ENCODE peak calls at places on chromosomes 2 and 18, in seven cellular contexts. One of them, this sample, is unnamed.
A peak's percentile ranks its signal among the peaks of the same experiment; 100 is the strongest.

GRCh38 chr2:86035883-86036789 is 69.5 kb downstream of the POLR1A start:
- DNase-seq in mesenchymal stem cell: peak; percentile 90
- DNase-seq in IMR-90: peak; percentile 86
- DNase-seq in neuronal stem cell: no peak
- DNase-seq in mesendoderm: peak; percentile 37
- DNase-seq in H1: no peak
- DNase-seq in trophoblast cell: peak; percentile 7
- DNase-seq in this sample: no peak

GRCh38 chr2:28986429-28986828 is 5.3 kb downstream of the TOGARAM2 start:
- DNase-seq in H1: no peak
- DNase-seq in IMR-90: no peak
- DNase-seq in mesenchymal stem cell: no peak
- DNase-seq in mesendoderm: no peak
- DNase-seq in trophoblast cell: no peak
- DNase-seq in neuronal stem cell: no peak
- DNase-seq in this sample: no peak

GRCh38 chr2:190328748-190329147 is 9.1 kb upstream of the HIBCH start:
- DNase-seq in trophoblast cell: no peak
- DNase-seq in mesendoderm: no peak
- DNase-seq in IMR-90: peak; percentile 33
- DNase-seq in mesenchymal stem cell: no peak
- DNase-seq in neuronal stem cell: no peak
- DNase-seq in H1: no peak
- DNase-seq in this sample: no peak

GRCh38 chr2:17328161-17328560 is 190.1 kb downstream of the RAD51AP2 start:
- DNase-seq in mesenchymal stem cell: no peak
- DNase-seq in trophoblast cell: no peak
- DNase-seq in H1: no peak
- DNase-seq in IMR-90: no peak
- DNase-seq in mesendoderm: no peak
- DNase-seq in neuronal stem cell: no peak
- DNase-seq in this sample: no peak

GRCh38 chr2:190537765-190538164 is 3.2 kb upstream of the NEMP2 start:
- DNase-seq in H1: no peak
- DNase-seq in trophoblast cell: peak; percentile 83
- DNase-seq in neuronal stem cell: no peak
- DNase-seq in IMR-90: peak; percentile 24
- DNase-seq in mesendoderm: peak; percentile 77
- DNase-seq in mesenchymal stem cell: peak; percentile 83
- DNase-seq in this sample: no peak

GRCh38 chr2:223313101-223313500 is 261.1 kb downstream of the KCNE4 start:
- DNase-seq in IMR-90: no peak
- DNase-seq in neuronal stem cell: no peak
- DNase-seq in mesenchymal stem cell: no peak
- DNase-seq in mesendoderm: no peak
- DNase-seq in trophoblast cell: no peak
- DNase-seq in H1: no peak
- DNase-seq in this sample: no peak

GRCh38 chr2:607709-608108 is 69.5 kb downstream of the TMEM18 start:
- DNase-seq in IMR-90: no peak
- DNase-seq in neuronal stem cell: no peak
- DNase-seq in mesendoderm: no peak
- DNase-seq in H1: no peak
- DNase-seq in mesenchymal stem cell: no peak
- DNase-seq in trophoblast cell: no peak
- DNase-seq in this sample: no peak

GRCh38 chr2:18456026-18456425 is 104.4 kb downstream of the RDH14 start:
- DNase-seq in mesenchymal stem cell: no peak
- DNase-seq in H1: no peak
- DNase-seq in IMR-90: no peak
- DNase-seq in trophoblast cell: no peak
- DNase-seq in neuronal stem cell: no peak
- DNase-seq in mesendoderm: no peak
- DNase-seq in this sample: no peak

GRCh38 chr18:50674307-50674706 is 114.4 kb downstream of the MAPK4 start:
- DNase-seq in mesenchymal stem cell: no peak
- DNase-seq in H1: no peak
- DNase-seq in trophoblast cell: no peak
- DNase-seq in mesendoderm: no peak
- DNase-seq in IMR-90: no peak
- DNase-seq in neuronal stem cell: no peak
- DNase-seq in this sample: no peak

GRCh38 chr2:230643576-230644291 is 68.9 kb upstream of the CAB39 start:
- DNase-seq in IMR-90: no peak
- DNase-seq in neuronal stem cell: no peak
- DNase-seq in H1: no peak
- DNase-seq in mesendoderm: no peak
- DNase-seq in mesenchymal stem cell: no peak
- DNase-seq in trophoblast cell: no peak
- DNase-seq in this sample: no peak

GRCh38 chr2:215772003-215772402 is 241.3 kb downstream of the MREG start:
- DNase-seq in mesendoderm: peak; percentile 89
- DNase-seq in neuronal stem cell: no peak
- DNase-seq in H1: no peak
- DNase-seq in IMR-90: peak; percentile 57
- DNase-seq in trophoblast cell: no peak
- DNase-seq in mesenchymal stem cell: peak; percentile 50
- DNase-seq in this sample: no peak

GRCh38 chr2:208062113-208062512 is 36.8 kb upstream of the PLEKHM3 start:
- DNase-seq in IMR-90: peak; percentile 54
- DNase-seq in mesenchymal stem cell: peak; percentile 18
- DNase-seq in H1: no peak
- DNase-seq in mesendoderm: peak; percentile 69
- DNase-seq in trophoblast cell: peak; percentile 58
- DNase-seq in neuronal stem cell: peak; percentile 44
- DNase-seq in this sample: no peak

GRCh38 chr2:168346725-168347477 is 99.5 kb upstream of the STK39 start:
- DNase-seq in neuronal stem cell: peak; percentile 70
- DNase-seq in H1: peak; percentile 33
- DNase-seq in mesenchymal stem cell: peak; percentile 69
- DNase-seq in IMR-90: peak; percentile 63
- DNase-seq in trophoblast cell: peak; percentile 80
- DNase-seq in mesendoderm: peak; percentile 78
- DNase-seq in this sample: peak; percentile 69

GRCh38 chr2:98573426-98573825 is 34.9 kb downstream of the COA5 start:
- DNase-seq in neuronal stem cell: no peak
- DNase-seq in mesenchymal stem cell: no peak
- DNase-seq in IMR-90: no peak
- DNase-seq in trophoblast cell: no peak
- DNase-seq in H1: no peak
- DNase-seq in mesendoderm: no peak
- DNase-seq in this sample: no peak

DNA sequence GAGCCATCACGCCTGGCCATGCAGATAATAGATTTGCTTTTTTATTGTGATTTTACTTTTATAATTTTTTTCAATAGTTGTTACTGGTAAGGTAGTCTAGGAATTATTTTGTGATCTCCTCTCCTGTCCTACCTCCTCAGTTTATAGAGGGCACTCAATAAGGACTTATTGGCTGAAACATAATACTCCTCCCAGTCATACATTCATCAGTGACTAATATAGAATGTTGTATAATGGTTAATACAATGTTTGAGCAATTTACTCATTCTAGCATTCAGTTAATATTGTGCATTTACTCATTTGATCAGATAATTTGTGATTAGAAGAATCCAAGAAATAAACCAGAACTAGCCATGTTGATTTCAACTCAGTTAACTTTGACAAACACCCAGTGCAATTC is 25.8 kb upstream of the PPP3R1 start:
- DNase-seq in H1: no peak
- DNase-seq in IMR-90: no peak
- DNase-seq in trophoblast cell: no peak
- DNase-seq in mesenchymal stem cell: no peak
- DNase-seq in neuronal stem cell: no peak
- DNase-seq in mesendoderm: no peak
- DNase-seq in this sample: no peak
- H3K23ac ChIP-seq in H1: no peak overlapping the region
- H3K23ac ChIP-seq in IMR-90: no peak overlapping the region
- H3K23ac ChIP-seq in trophoblast cell: no peak overlapping the region
- H3K23ac ChIP-seq in mesenchymal stem cell: no peak overlapping the region
- H3K23ac ChIP-seq in neuronal stem cell: no peak overlapping the region
- H3K23ac ChIP-seq in mesendoderm: no peak overlapping the region
- H3K23ac ChIP-seq in this sample: no peak overlapping the region

DNA sequence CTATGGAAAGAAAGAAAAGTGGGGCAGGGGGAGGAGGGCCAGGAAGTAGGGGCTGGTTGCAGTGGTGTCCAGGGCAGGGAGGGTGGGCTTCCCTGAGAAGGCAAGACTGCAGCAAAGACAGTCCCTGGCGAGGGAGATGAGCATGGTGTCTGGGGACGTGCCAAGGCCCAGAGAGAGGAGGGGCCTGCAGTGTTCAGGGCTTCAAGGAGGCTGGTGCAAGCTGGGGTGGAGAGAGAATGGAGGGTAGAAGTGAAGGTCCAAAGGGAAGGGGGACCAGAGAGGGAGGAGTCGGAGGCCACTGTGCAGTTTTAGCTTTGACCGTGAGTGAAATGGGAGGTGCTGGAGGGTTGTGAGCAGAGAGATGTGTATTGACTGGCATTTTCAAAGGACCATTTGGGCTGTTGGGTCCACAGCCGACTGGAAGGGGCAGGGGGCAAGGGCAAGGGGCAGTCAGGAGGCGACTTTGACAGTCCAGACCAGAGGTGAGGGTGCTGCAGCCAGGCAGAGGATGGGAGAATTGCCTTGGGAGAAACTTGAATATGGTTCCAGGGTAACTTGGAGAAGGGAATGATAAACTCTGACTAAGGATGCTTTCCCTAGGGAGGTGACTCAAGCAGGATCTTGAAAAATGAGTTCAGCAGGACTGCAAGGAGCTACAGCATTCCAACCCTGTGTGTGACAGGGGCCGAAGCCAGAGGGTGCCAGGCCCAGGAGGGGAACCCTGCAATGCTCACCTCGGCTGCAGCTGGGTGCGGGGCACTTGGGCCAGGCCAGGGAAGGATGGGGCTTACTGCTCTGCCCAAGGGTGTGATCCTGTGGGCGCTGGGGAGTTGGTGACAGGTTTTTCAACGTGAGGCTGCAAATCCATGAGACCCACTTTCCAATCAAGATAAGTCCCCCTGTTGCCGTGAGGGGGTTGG is 177.1 kb upstream of the HAAO start:
- DNase-seq in mesendoderm: no peak
- DNase-seq in neuronal stem cell: no peak
- DNase-seq in IMR-90: peak; percentile 92
- DNase-seq in H1: no peak
- DNase-seq in trophoblast cell: peak; percentile 47
- DNase-seq in mesenchymal stem cell: peak; percentile 79
- DNase-seq in this sample: no peak
- H3K23ac ChIP-seq in mesendoderm: no peak overlapping the region
- H3K23ac ChIP-seq in neuronal stem cell: no peak overlapping the region
- H3K23ac ChIP-seq in IMR-90: peak overlapping the region; percentile 80
- H3K23ac ChIP-seq in H1: no peak overlapping the region
- H3K23ac ChIP-seq in trophoblast cell: no peak overlapping the region
- H3K23ac ChIP-seq in mesenchymal stem cell: no peak overlapping the region
- H3K23ac ChIP-seq in this sample: no peak overlapping the region

GRCh38 chr18:57231846-57232245 is 85.0 kb downstream of the BOD1L2 start:
- DNase-seq in neuronal stem cell: no peak
- DNase-seq in mesendoderm: no peak
- DNase-seq in IMR-90: no peak
- DNase-seq in H1: no peak
- DNase-seq in mesenchymal stem cell: no peak
- DNase-seq in trophoblast cell: no peak
- DNase-seq in this sample: no peak

GRCh38 chr18:57230861-57231260 is 84.0 kb downstream of the BOD1L2 start:
- DNase-seq in mesenchymal stem cell: no peak
- DNase-seq in mesendoderm: peak; percentile 18
- DNase-seq in trophoblast cell: peak; percentile 25
- DNase-seq in H1: no peak
- DNase-seq in neuronal stem cell: no peak
- DNase-seq in IMR-90: no peak
- DNase-seq in this sample: no peak

DNA sequence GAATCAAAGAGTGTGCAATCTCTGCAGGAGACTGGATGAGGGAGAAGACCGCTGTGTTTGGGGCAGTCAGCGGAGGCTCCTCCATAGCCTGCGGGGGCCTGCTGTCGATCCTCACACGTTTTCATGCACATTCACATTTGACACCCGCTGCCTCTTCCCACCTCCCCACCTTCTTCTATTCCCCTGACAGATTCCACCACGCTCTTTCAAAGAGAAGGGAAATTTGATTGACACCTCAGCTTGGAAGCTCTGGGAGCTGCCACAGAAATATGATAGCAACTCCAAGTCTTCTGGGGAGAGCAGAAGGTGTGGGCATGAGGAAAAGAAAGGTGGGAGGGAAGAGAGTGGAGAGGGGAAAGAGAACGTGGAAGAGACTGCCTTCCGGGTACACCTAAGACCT is 87.5 kb downstream of the BOD1L2 start:
- DNase-seq in neuronal stem cell: no peak
- DNase-seq in H1: no peak
- DNase-seq in trophoblast cell: no peak
- DNase-seq in mesendoderm: no peak
- DNase-seq in IMR-90: no peak
- DNase-seq in mesenchymal stem cell: no peak
- DNase-seq in this sample: no peak
- H3K23ac ChIP-seq in neuronal stem cell: no peak overlapping the region
- H3K23ac ChIP-seq in H1: no peak overlapping the region
- H3K23ac ChIP-seq in trophoblast cell: no peak overlapping the region
- H3K23ac ChIP-seq in mesendoderm: no peak overlapping the region
- H3K23ac ChIP-seq in IMR-90: no peak overlapping the region
- H3K23ac ChIP-seq in mesenchymal stem cell: no peak overlapping the region
- H3K23ac ChIP-seq in this sample: no peak overlapping the region

GRCh38 chr18:47790036-47790435 is 140.4 kb downstream of the SMAD2 start:
- DNase-seq in mesenchymal stem cell: no peak
- DNase-seq in neuronal stem cell: no peak
- DNase-seq in mesendoderm: no peak
- DNase-seq in H1: no peak
- DNase-seq in IMR-90: no peak
- DNase-seq in trophoblast cell: no peak
- DNase-seq in this sample: no peak

GRCh38 chr18:47795448-47795843 is 135.0 kb downstream of the SMAD2 start:
- DNase-seq in neuronal stem cell: no peak
- DNase-seq in trophoblast cell: no peak
- DNase-seq in H1: no peak
- DNase-seq in mesendoderm: no peak
- DNase-seq in mesenchymal stem cell: no peak
- DNase-seq in IMR-90: no peak
- DNase-seq in this sample: no peak

GRCh38 chr18:47794725-47795447 is 135.6 kb downstream of the SMAD2 start:
- DNase-seq in mesenchymal stem cell: no peak
- DNase-seq in IMR-90: no peak
- DNase-seq in trophoblast cell: no peak
- DNase-seq in neuronal stem cell: no peak
- DNase-seq in H1: no peak
- DNase-seq in mesendoderm: no peak
- DNase-seq in this sample: no peak

GRCh38 chr18:47793609-47794008 is 136.8 kb downstream of the SMAD2 start:
- DNase-seq in IMR-90: no peak
- DNase-seq in H1: no peak
- DNase-seq in mesenchymal stem cell: no peak
- DNase-seq in mesendoderm: no peak
- DNase-seq in neuronal stem cell: no peak
- DNase-seq in trophoblast cell: no peak
- DNase-seq in this sample: no peak

DNA sequence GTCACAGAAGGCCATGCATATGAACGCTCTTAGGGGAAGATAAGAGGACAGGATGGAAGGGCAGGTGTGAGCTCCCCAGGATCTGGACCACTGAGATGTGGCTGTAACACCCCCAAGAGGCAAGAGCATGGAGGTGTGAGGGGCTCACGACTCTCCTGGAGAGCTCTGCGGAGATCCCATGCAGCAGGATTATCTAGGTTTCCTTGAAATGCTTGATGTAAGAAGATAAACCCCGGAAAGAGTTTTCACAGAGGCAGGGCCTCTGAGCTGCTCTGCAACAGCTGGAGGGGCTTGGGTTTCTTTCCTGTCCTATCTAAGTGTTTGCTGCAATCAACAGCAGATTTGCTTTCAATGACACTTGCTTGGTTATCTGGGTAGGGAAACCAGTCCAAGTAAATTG is 139.0 kb downstream of the SMAD2 start:
- DNase-seq in H1: no peak
- DNase-seq in neuronal stem cell: no peak
- DNase-seq in IMR-90: no peak
- DNase-seq in mesendoderm: peak; percentile 74
- DNase-seq in mesenchymal stem cell: no peak
- DNase-seq in trophoblast cell: no peak
- DNase-seq in this sample: no peak
- H3K23ac ChIP-seq in H1: no peak overlapping the region
- H3K23ac ChIP-seq in neuronal stem cell: no peak overlapping the region
- H3K23ac ChIP-seq in IMR-90: no peak overlapping the region
- H3K23ac ChIP-seq in mesendoderm: no peak overlapping the region
- H3K23ac ChIP-seq in mesenchymal stem cell: no peak overlapping the region
- H3K23ac ChIP-seq in trophoblast cell: no peak overlapping the region
- H3K23ac ChIP-seq in this sample: no peak overlapping the region